ENCODE peak calls at places on chromosomes 12 and 14, in six cellular contexts. One of them, this sample, is unnamed.
A peak's percentile ranks its signal among the peaks of the same experiment; 100 is the strongest.

GRCh38 chr12:108805136-108805535 is 52.2 kb downstream of the SSH1 start:
- DNase-seq in vagina: no peak
- DNase-seq in psoas muscle: no peak
- DNase-seq in ovary: no peak
- DNase-seq in GM23248: peak; percentile 85
- DNase-seq in cardiac muscle cell: no peak
- DNase-seq in this sample: no peak

GRCh38 chr12:29593001-29593400 is 95.5 kb upstream of the OVCH1 start:
- DNase-seq in cardiac muscle cell: no peak
- DNase-seq in psoas muscle: no peak
- DNase-seq in ovary: no peak
- DNase-seq in vagina: no peak
- DNase-seq in GM23248: no peak
- DNase-seq in this sample: no peak

GRCh38 chr14:104112113-104112505 is 26.3 kb upstream of the KIF26A start:
- DNase-seq in vagina: no peak
- DNase-seq in cardiac muscle cell: no peak
- DNase-seq in GM23248: no peak
- DNase-seq in psoas muscle: peak; percentile 2
- DNase-seq in ovary: no peak
- DNase-seq in this sample: no peak

GRCh38 chr12:98656289-98657101 is 11.4 kb downstream of the APAF1 start:
- DNase-seq in cardiac muscle cell: no peak
- DNase-seq in ovary: no peak
- DNase-seq in vagina: no peak
- DNase-seq in GM23248: peak; percentile 26
- DNase-seq in psoas muscle: no peak
- DNase-seq in this sample: no peak

GRCh38 chr12:131860472-131861260 is 32.5 kb downstream of the MMP17 start:
- DNase-seq in psoas muscle: peak; percentile 76
- DNase-seq in vagina: no peak
- DNase-seq in GM23248: peak; percentile 87
- DNase-seq in ovary: no peak
- DNase-seq in cardiac muscle cell: no peak
- DNase-seq in this sample: peak; percentile 59

GRCh38 chr14:68458840-68459469 is 333.9 kb downstream of the ZFP36L1 start:
- DNase-seq in vagina: no peak
- DNase-seq in GM23248: peak; percentile 67
- DNase-seq in psoas muscle: peak; percentile 45
- DNase-seq in ovary: no peak
- DNase-seq in cardiac muscle cell: no peak
- DNase-seq in this sample: peak; percentile 98

GRCh38 chr12:11593013-11593412 is 56.5 kb upstream of the ETV6 start:
- DNase-seq in cardiac muscle cell: no peak
- DNase-seq in vagina: no peak
- DNase-seq in GM23248: no peak
- DNase-seq in ovary: no peak
- DNase-seq in psoas muscle: no peak
- DNase-seq in this sample: no peak

GRCh38 chr12:57582440-57582839 is 8.6 kb upstream of the PIP4K2C start:
- DNase-seq in ovary: no peak
- DNase-seq in cardiac muscle cell: no peak
- DNase-seq in psoas muscle: no peak
- DNase-seq in vagina: no peak
- DNase-seq in GM23248: no peak
- DNase-seq in this sample: no peak

GRCh38 chr14:51950007-51950406 is 39.3 kb upstream of the RTRAF start:
- DNase-seq in cardiac muscle cell: no peak
- DNase-seq in vagina: no peak
- DNase-seq in ovary: no peak
- DNase-seq in psoas muscle: no peak
- DNase-seq in GM23248: peak; percentile 37
- DNase-seq in this sample: no peak

GRCh38 chr14:59026086-59026485 is 162.4 kb upstream of the DAAM1 start:
- DNase-seq in cardiac muscle cell: no peak
- DNase-seq in vagina: no peak
- DNase-seq in GM23248: peak; percentile 11
- DNase-seq in psoas muscle: no peak
- DNase-seq in ovary: no peak
- DNase-seq in this sample: no peak

GRCh38 chr12:111596985-111597730 is 2.0 kb downstream of the ATXN2 start:
- DNase-seq in vagina: no peak
- DNase-seq in ovary: peak; percentile 21
- DNase-seq in psoas muscle: peak; percentile 45
- DNase-seq in cardiac muscle cell: peak; percentile 77
- DNase-seq in GM23248: peak; percentile 78
- DNase-seq in this sample: peak; percentile 74

GRCh38 chr14:101762530-101763101 is 1.1 kb downstream of the PPP2R5C start:
- DNase-seq in cardiac muscle cell: no peak
- DNase-seq in vagina: no peak
- DNase-seq in psoas muscle: no peak
- DNase-seq in GM23248: no peak
- DNase-seq in ovary: no peak
- DNase-seq in this sample: no peak

DNA sequence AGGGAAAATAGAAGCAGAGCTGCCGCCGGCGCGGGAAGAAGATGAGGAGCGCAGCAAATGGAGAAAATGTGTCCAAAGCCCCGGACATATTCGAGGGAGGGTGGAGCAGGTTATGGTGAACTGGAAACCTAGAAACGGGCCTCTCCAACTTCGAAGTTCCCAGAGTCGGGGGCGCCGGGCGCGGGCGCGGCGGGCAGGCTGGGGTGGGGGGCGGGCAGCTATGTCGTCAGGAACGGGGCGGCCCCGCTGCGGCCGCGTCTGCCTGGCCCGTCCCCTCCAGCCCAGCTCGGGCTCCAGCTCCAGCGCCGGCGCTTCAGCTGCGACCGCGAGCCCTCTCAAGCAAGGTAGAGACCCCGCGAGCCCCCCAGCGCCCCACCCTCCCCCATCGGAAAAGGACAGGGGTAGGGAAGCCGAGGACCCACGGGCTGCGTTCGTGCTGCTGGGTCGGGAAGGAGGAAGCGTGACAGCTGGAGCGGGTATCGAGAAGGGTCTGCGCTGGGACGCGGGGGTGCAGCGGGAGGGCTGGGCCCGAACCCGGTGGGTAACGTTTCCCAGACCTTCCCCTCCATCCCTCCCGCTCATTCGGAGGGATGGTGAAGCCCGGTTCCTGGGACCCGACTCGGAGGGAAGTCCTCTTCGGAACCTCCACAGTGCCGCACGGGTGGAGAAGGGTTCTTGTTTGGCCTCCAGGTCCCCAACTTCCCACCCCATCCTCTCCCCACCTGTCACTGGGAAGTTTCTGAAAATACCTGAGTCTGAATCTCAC is 1.0 kb downstream of the DGKA start:
- DNase-seq in ovary: peak; percentile 62
- DNase-seq in GM23248: peak; percentile 72
- DNase-seq in vagina: no peak
- DNase-seq in cardiac muscle cell: peak; percentile 80
- DNase-seq in psoas muscle: peak; percentile 58
- DNase-seq in this sample: peak; percentile 20
- H3K4me1 ChIP-seq in ovary: peaks cover 17% of the 10 kb centered on the region
- H3K4me1 ChIP-seq in GM23248: peaks cover 40% of the 10 kb centered on the region
- H3K4me1 ChIP-seq in vagina: peaks cover 75% of the 10 kb centered on the region
- H3K4me1 ChIP-seq in cardiac muscle cell: peaks cover 5% of the 10 kb centered on the region
- H3K4me1 ChIP-seq in psoas muscle: peaks cover 19% of the 10 kb centered on the region
- H3K4me1 ChIP-seq in this sample: peaks cover 13% of the 10 kb centered on the region

DNA sequence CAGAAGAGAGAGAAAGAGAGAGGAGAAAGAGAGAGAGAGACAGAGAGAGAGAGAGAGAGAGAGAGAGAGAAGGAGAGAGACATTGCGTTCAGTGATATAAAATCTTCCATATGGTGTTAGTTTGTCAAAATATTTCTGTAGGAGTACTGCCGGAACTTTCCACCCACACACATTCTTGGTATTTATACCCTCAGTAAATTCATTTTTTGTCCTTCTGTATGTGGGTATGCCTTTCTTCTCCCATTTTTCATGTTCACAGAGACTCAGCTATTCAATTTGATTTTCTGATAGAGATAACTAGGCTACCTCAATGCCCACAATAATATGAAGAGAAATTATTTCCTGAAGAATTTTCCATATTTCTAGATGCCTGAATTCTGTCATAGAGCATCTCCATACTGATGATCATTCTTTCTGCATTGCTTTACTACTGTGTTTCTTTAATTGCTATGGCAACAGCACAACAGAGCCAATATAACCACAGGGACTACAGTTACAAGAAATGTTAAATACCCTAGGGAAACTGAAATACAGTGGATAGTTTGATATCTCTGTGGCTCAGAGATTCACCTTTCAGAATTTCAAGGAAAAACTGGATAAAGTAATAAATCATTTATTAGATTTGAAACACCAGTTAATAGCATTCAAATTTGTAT is 266.8 kb downstream of the LRFN5 start:
- DNase-seq in vagina: no peak
- DNase-seq in cardiac muscle cell: no peak
- DNase-seq in ovary: no peak
- DNase-seq in psoas muscle: no peak
- DNase-seq in GM23248: peak; percentile 84
- DNase-seq in this sample: peak; percentile 7
- H3K9me3 ChIP-seq in vagina: no peaks in the 10 kb centered on the region
- H3K9me3 ChIP-seq in cardiac muscle cell: no peaks in the 10 kb centered on the region
- H3K9me3 ChIP-seq in ovary: no peaks in the 10 kb centered on the region
- H3K9me3 ChIP-seq in psoas muscle: no peaks in the 10 kb centered on the region
- H3K9me3 ChIP-seq in GM23248: no peaks in the 10 kb centered on the region
- H3K9me3 ChIP-seq in this sample: no peaks in the 10 kb centered on the region

GRCh38 chr12:53603804-53604203 is 22.4 kb downstream of the ATF7 start:
- DNase-seq in GM23248: no peak
- DNase-seq in vagina: no peak
- DNase-seq in psoas muscle: no peak
- DNase-seq in ovary: no peak
- DNase-seq in cardiac muscle cell: no peak
- DNase-seq in this sample: no peak
- H3K27ac ChIP-seq in GM23248: no peak overlapping the region
- H3K27ac ChIP-seq in vagina: no peak overlapping the region
- H3K27ac ChIP-seq in psoas muscle: no peak overlapping the region
- H3K27ac ChIP-seq in ovary: no peak overlapping the region
- H3K27ac ChIP-seq in cardiac muscle cell: no peak overlapping the region
- H3K27ac ChIP-seq in this sample: no peak overlapping the region

DNA sequence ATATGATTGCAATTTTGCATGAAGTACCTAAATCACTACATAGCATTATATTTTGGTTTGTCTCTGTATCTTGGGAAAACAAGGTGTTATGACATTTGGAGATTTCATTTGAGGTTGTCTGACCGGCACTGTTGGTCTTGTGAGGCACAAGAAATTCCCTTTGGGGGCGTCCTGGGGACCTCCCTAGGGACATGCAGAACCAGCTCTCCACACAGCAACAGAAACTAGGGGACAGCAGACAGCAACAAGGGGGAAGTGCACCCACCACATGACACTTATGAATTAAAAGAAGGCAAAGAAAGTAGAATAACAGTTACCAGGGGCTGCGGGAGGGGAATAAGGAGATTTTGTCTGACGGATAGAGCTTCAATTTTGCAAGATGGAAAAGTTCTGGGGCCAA is 14.4 kb downstream of the DDX54 start:
- DNase-seq in GM23248: no peak
- DNase-seq in ovary: no peak
- DNase-seq in cardiac muscle cell: no peak
- DNase-seq in psoas muscle: no peak
- DNase-seq in vagina: no peak
- DNase-seq in this sample: no peak
- H3K4me1 ChIP-seq in GM23248: no peaks in the 10 kb centered on the region
- H3K4me1 ChIP-seq in ovary: peaks cover 4% of the 10 kb centered on the region
- H3K4me1 ChIP-seq in cardiac muscle cell: no peaks in the 10 kb centered on the region
- H3K4me1 ChIP-seq in psoas muscle: no peaks in the 10 kb centered on the region
- H3K4me1 ChIP-seq in vagina: no peaks in the 10 kb centered on the region
- H3K4me1 ChIP-seq in this sample: no peaks in the 10 kb centered on the region

This sample was measured in SJCRH30.